ENCODE peak calls at places on chromosomes 6 and 20, in eight cellular contexts. E is fibroblast of lung, M is ovary, V is psoas muscle, W is uterus, H is heart right ventricle, J is hepatocyte, P is GM23338. N is an unnamed sample. For H3K4me1 and H3K27me3, the result is how much of the 10 kb centered on the place peaks cover.

GRCh38 chr6:118965354-118965753 is 30.4 kb upstream of the MCM9 start:
- DNase-seq in E (no peak), M (no peak), V (no peak), W (no peak), H (no peak), J (peak), P (no peak), N (no peak)

GRCh38 chr6:168192901-168193815 is 114.1 kb upstream of the FRMD1 start:
- DNase-seq in E (no peak), M (peak), V (no peak), W (peak), H (no peak), J (no peak), P (no peak), N (no peak)

GRCh38 chr6:26501482-26501986 is 1.4 kb downstream of the BTN1A1 start:
- DNase-seq in E (peak), M (peak), V (peak), W (no peak), H (peak), J (peak), P (peak), N (no peak)

GRCh38 chr20:31484001-31484400 is 8.9 kb downstream of the REM1 start:
- DNase-seq in E (peak), M (peak), V (peak), W (peak), H (no peak), J (no peak), P (peak), N (no peak)

GRCh38 chr20:63606701-63607100 is 20.2 kb downstream of the GMEB2 start:
- DNase-seq in E (no peak), M (no peak), V (no peak), W (no peak), H (no peak), J (no peak), P (no peak), N (no peak)

GRCh38 chr20:2151805-2152727 is 50.4 kb downstream of the STK35 start:
- DNase-seq in E (peak), M (no peak), V (no peak), W (no peak), H (no peak), J (peak), P (no peak), N (no peak)

GRCh38 chr6:7726416-7727149 is 684 bp downstream of the BMP6 start:
- DNase-seq in E (no peak), M (peak), V (no peak), W (no peak), H (no peak), J (peak), P (peak), N (no peak)

GRCh38 chr6:88982720-88983119 is 19.3 kb upstream of the RNGTT start:
- DNase-seq in E (peak), M (peak), V (peak), W (peak), H (peak), J (peak), P (peak), N (peak)

GRCh38 chr6:136962661-136963060 is 40.6 kb downstream of the SLC35D3 start:
- DNase-seq in E (no peak), M (no peak), V (no peak), W (no peak), H (peak), J (no peak), P (peak), N (no peak)

GRCh38 chr20:37729452-37729851 is 35.6 kb downstream of the CTNNBL1 start:
- DNase-seq in E (no peak), M (no peak), V (no peak), W (no peak), H (no peak), J (no peak), P (no peak), N (no peak)

GRCh38 chr6:150987371-150987828 is 121.9 kb downstream of the MTHFD1L start:
- DNase-seq in E (no peak), M (no peak), V (no peak), W (no peak), H (no peak), J (no peak), P (no peak), N (no peak)

GRCh38 chr6:101401792-101402617 is 8.5 kb downstream of the GRIK2 start:
- DNase-seq in E (peak), M (peak), V (no peak), W (no peak), H (no peak), J (peak), P (peak), N (no peak)

GRCh38 chr20:38114353-38114791 is 50.7 kb downstream of the TGM2 start:
- DNase-seq in E (peak), M (no peak), V (no peak), W (no peak), H (peak), J (no peak), P (no peak), N (peak)

GRCh38 chr6:324729-325125 is 32.4 kb downstream of the DUSP22 start:
- DNase-seq in E (no peak), M (no peak), V (no peak), W (no peak), H (no peak), J (no peak), P (peak), N (no peak)

GRCh38 chr6:164039954-164040375 is 625.4 kb downstream of the QKI start:
- DNase-seq in E (no peak), M (peak), V (peak), W (peak), H (no peak), J (no peak), P (no peak), N (no peak)

GRCh38 chr6:80638222-80639055 is 532.0 kb downstream of the BCKDHB start:
- DNase-seq in E (peak), M (no peak), V (no peak), W (peak), H (peak), J (peak), P (peak), N (peak)

DNA sequence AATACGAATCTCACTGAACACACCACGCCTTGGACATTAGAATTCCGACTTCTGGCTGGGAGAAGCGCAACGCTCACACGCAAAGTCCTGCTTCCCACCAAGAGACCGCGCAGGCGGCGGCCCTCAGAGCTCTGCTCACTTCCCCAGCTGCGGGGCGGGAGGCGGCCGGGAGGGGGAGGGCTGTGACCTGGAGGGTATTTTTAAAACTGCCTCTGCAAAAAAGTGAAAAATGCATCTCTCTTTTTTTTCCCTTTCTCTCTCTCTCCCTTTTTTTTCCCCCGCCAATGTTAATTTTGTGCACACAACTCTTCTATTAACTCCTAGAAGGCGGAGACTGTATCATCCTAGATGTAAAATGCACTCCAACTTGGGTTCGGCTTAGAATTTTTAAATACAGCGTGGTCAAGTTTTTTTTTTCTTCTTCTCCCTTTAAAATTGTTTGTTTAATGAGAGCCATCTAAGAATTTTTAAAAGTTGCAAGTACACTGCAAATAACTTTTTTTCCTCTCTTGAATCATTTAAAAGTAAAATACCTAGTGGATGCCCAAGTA is 66.4 kb downstream of the STX11 start:
- DNase-seq in E (no peak), M (no peak), V (peak), W (no peak), H (no peak), J (no peak), P (peak), N (no peak)
- TF ChIP-seq CTCF in E (peak), M (no peak), V (no peak), W (no peak), H (no peak), J (no peak), P (peak), N (no peak)

DNA sequence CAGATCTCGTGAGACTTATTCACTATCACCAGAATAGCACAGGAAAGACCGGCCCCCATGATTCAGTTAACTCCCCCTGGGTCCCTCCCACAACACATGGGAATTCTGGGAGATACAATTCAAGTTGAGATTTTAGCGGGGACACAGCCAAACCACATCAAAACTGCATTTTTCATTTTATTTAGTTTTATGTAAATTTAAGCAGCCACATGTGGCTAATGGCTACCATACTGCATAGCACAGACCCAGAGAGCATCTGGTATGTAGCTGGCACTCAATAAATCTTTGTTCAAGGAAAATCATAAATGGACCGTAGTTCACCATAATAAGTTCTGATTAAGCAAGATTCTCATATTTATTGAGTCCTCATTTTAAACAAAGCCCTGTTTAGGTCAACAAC is 15.3 kb downstream of the GFOD1 start:
- DNase-seq in E (peak), M (no peak), V (no peak), W (no peak), H (no peak), J (no peak), P (no peak), N (no peak)
- H3K4me1 ChIP-seq in E (under half), M (under half), V (half or more), W (under half), H (half or more), J (under half), P (under half), N (half or more)

DNA sequence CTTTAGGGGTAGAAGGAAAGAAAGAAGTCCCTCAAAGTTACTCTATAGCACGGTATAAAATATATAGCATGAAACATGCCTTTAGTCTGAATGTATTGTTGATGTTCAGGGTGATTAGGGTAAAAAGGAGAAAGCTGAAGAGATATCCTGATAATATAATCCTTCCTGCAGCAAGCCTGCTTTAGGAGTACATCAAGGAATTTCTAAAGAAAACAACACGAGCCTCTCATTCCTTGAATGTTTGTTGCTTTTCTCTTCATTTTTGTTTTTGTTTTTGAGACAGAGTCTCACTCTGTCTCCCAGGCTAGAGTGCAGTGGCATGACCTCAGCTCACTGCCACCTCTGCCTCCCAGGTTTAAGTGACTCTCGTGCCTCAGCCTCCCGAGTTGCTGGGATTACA is 79.1 kb downstream of the CD164 start:
- DNase-seq in E (no peak), M (no peak), V (no peak), W (no peak), H (no peak), J (no peak), P (no peak), N (no peak)
- H3K27me3 ChIP-seq in E (under half), M (under half), V (under half), W (under half), H (under half), J (under half), P (under half), N (under half)

DNA sequence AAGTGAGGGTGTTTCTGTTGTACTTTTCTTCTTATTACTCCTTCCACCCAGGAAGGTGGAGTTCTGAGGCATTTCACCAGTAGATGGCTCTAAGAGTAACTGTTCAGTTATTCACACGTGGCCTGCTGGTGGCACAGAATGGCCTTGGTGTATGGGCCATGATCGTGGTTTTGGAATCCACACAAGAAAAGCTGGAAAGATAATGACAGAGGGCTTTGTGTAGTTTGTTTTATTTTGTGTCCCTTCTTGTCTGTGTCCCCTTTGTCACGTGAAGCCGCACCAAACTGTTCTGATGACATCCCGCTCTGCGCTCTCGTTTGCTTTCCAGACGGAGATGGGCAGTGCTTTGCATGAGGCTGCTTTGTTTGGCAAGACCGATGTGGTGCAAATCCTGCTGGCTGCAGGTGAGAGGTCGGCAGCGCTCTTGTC is 93.4 kb downstream of the ANKS1A start:
- DNase-seq in E (no peak), M (no peak), V (no peak), W (no peak), H (no peak), J (peak), P (no peak), N (no peak)
- TF ChIP-seq CTCF in E (peak), M (no peak), V (peak), W (no peak), H (no peak), J (peak), P (peak), N (no peak)

N was measured in right atrium auricular region.